ENCODE peak calls at places on chromosomes 13 and 19, in five cellular contexts. One of them, this sample, is unnamed.
A peak's percentile ranks its signal among the peaks of the same experiment; 100 is the strongest.

GRCh38 chr13:88188986-88189385 is 517.8 kb downstream of the SLITRK5 start:
- DNase-seq in lower leg skin: no peak
- DNase-seq in BJ: no peak
- DNase-seq in PC-3: no peak
- DNase-seq in lower lobe of right lung: no peak
- DNase-seq in this sample: no peak

GRCh38 chr19:17952041-17952976 is 14.6 kb upstream of the KCNN1 start:
- DNase-seq in lower lobe of right lung: no peak
- DNase-seq in BJ: no peak
- DNase-seq in lower leg skin: no peak
- DNase-seq in PC-3: no peak
- DNase-seq in this sample: no peak

GRCh38 chr13:110942248-110942981 is 27.5 kb upstream of the ANKRD10 start:
- DNase-seq in PC-3: no peak
- DNase-seq in lower leg skin: no peak
- DNase-seq in BJ: no peak
- DNase-seq in lower lobe of right lung: no peak
- DNase-seq in this sample: peak; percentile 21

GRCh38 chr19:52190679-52191293 is 934 bp downstream of the PPP2R1A start:
- DNase-seq in BJ: no peak
- DNase-seq in lower lobe of right lung: peak; percentile 55
- DNase-seq in PC-3: peak; percentile 30
- DNase-seq in lower leg skin: peak; percentile 91
- DNase-seq in this sample: peak; percentile 68

GRCh38 chr13:42696191-42696590 is 85.2 kb upstream of the FAM216B start:
- DNase-seq in BJ: peak; percentile 37
- DNase-seq in lower leg skin: no peak
- DNase-seq in lower lobe of right lung: no peak
- DNase-seq in PC-3: peak; percentile 80
- DNase-seq in this sample: peak; percentile 80

GRCh38 chr13:24618219-24618955 is 61.8 kb upstream of the ATP12A start:
- DNase-seq in lower lobe of right lung: no peak
- DNase-seq in BJ: no peak
- DNase-seq in lower leg skin: no peak
- DNase-seq in PC-3: no peak
- DNase-seq in this sample: no peak

GRCh38 chr13:91185294-91185863 is 162.1 kb upstream of the MIR17HG start:
- DNase-seq in BJ: no peak
- DNase-seq in PC-3: peak; percentile 54
- DNase-seq in lower leg skin: no peak
- DNase-seq in lower lobe of right lung: no peak
- DNase-seq in this sample: peak; percentile 53

GRCh38 chr13:49367640-49368431 is 76.0 kb downstream of the CAB39L start:
- DNase-seq in BJ: no peak
- DNase-seq in lower leg skin: no peak
- DNase-seq in lower lobe of right lung: no peak
- DNase-seq in PC-3: no peak
- DNase-seq in this sample: peak; percentile 39

GRCh38 chr19:50817941-50818858 is 5.4 kb downstream of the KLK1 start:
- DNase-seq in PC-3: peak; percentile 59
- DNase-seq in lower lobe of right lung: peak; percentile 68
- DNase-seq in BJ: no peak
- DNase-seq in lower leg skin: no peak
- DNase-seq in this sample: peak; percentile 10

GRCh38 chr13:67792151-67792665 is 562.1 kb upstream of the PCDH9 start:
- DNase-seq in lower leg skin: no peak
- DNase-seq in lower lobe of right lung: no peak
- DNase-seq in BJ: no peak
- DNase-seq in PC-3: no peak
- DNase-seq in this sample: peak; percentile 1

GRCh38 chr13:33279898-33280549 is 5.5 kb downstream of the STARD13 start:
- DNase-seq in lower leg skin: no peak
- DNase-seq in PC-3: peak; percentile 95
- DNase-seq in lower lobe of right lung: no peak
- DNase-seq in BJ: no peak
- DNase-seq in this sample: peak; percentile 80

GRCh38 chr13:31207630-31208549 is 8.1 kb downstream of the B3GLCT start:
- DNase-seq in lower lobe of right lung: no peak
- DNase-seq in PC-3: no peak
- DNase-seq in lower leg skin: no peak
- DNase-seq in BJ: no peak
- DNase-seq in this sample: peak; percentile 73

GRCh38 chr13:35469781-35470380 is 6.6 kb downstream of the MAB21L1 start:
- DNase-seq in PC-3: no peak
- DNase-seq in lower leg skin: no peak
- DNase-seq in lower lobe of right lung: no peak
- DNase-seq in BJ: no peak
- DNase-seq in this sample: no peak

GRCh38 chr19:55131421-55131820 is 14.0 kb upstream of the PPP1R12C start:
- DNase-seq in PC-3: no peak
- DNase-seq in BJ: no peak
- DNase-seq in lower leg skin: no peak
- DNase-seq in lower lobe of right lung: no peak
- DNase-seq in this sample: no peak

GRCh38 chr19:54470991-54471782 is 1.9 kb downstream of the CDC42EP5 start:
- DNase-seq in lower leg skin: peak; percentile 91
- DNase-seq in BJ: no peak
- DNase-seq in lower lobe of right lung: peak; percentile 50
- DNase-seq in PC-3: no peak
- DNase-seq in this sample: no peak

GRCh38 chr13:36820222-36820621 is 1.2 kb downstream of the RFXAP start:
- DNase-seq in lower lobe of right lung: no peak
- DNase-seq in BJ: no peak
- DNase-seq in PC-3: no peak
- DNase-seq in lower leg skin: no peak
- DNase-seq in this sample: no peak

GRCh38 chr19:2615782-2616181 is 86.7 kb downstream of the GNG7 start:
- DNase-seq in lower leg skin: no peak
- DNase-seq in PC-3: no peak
- DNase-seq in lower lobe of right lung: peak; percentile 36
- DNase-seq in BJ: no peak
- DNase-seq in this sample: no peak

GRCh38 chr19:23065306-23065705 is 51.5 kb upstream of the ZNF730 start:
- DNase-seq in PC-3: no peak
- DNase-seq in lower lobe of right lung: no peak
- DNase-seq in BJ: no peak
- DNase-seq in lower leg skin: no peak
- DNase-seq in this sample: no peak

GRCh38 chr19:23075031-23075733 is 41.6 kb upstream of the ZNF730 start:
- DNase-seq in BJ: no peak
- DNase-seq in lower leg skin: peak; percentile 85
- DNase-seq in PC-3: peak; percentile 27
- DNase-seq in lower lobe of right lung: peak; percentile 51
- DNase-seq in this sample: peak; percentile 85

GRCh38 chr19:23071087-23071511 is 45.7 kb upstream of the ZNF730 start:
- DNase-seq in lower lobe of right lung: no peak
- DNase-seq in lower leg skin: no peak
- DNase-seq in PC-3: no peak
- DNase-seq in BJ: no peak
- DNase-seq in this sample: peak; percentile 21

GRCh38 chr19:23070353-23070781 is 46.5 kb upstream of the ZNF730 start:
- DNase-seq in PC-3: no peak
- DNase-seq in lower lobe of right lung: no peak
- DNase-seq in BJ: no peak
- DNase-seq in lower leg skin: no peak
- DNase-seq in this sample: peak; percentile 76
- H3K4me3 ChIP-seq in PC-3: no peak overlapping the region
- H3K4me3 ChIP-seq in lower lobe of right lung: peak overlapping the region; percentile 27
- H3K4me3 ChIP-seq in BJ: peak overlapping the region; percentile 44
- H3K4me3 ChIP-seq in lower leg skin: no peak overlapping the region
- H3K4me3 ChIP-seq in this sample: peak overlapping the region; percentile 58

GRCh38 chr19:14317157-14317556 is 64.1 kb upstream of the ADGRE5 start:
- DNase-seq in PC-3: no peak
- DNase-seq in lower lobe of right lung: no peak
- DNase-seq in BJ: no peak
- DNase-seq in lower leg skin: no peak
- DNase-seq in this sample: no peak

GRCh38 chr19:14322889-14323463 is 58.3 kb upstream of the ADGRE5 start:
- DNase-seq in lower leg skin: no peak
- DNase-seq in lower lobe of right lung: no peak
- DNase-seq in PC-3: no peak
- DNase-seq in BJ: no peak
- DNase-seq in this sample: no peak

GRCh38 chr19:14320253-14320652 is 61.0 kb upstream of the ADGRE5 start:
- DNase-seq in BJ: no peak
- DNase-seq in lower leg skin: no peak
- DNase-seq in PC-3: no peak
- DNase-seq in lower lobe of right lung: no peak
- DNase-seq in this sample: no peak

GRCh38 chr19:14315433-14315832 is 65.8 kb upstream of the ADGRE5 start:
- DNase-seq in BJ: no peak
- DNase-seq in lower lobe of right lung: no peak
- DNase-seq in PC-3: no peak
- DNase-seq in lower leg skin: no peak
- DNase-seq in this sample: peak; percentile 6

DNA sequence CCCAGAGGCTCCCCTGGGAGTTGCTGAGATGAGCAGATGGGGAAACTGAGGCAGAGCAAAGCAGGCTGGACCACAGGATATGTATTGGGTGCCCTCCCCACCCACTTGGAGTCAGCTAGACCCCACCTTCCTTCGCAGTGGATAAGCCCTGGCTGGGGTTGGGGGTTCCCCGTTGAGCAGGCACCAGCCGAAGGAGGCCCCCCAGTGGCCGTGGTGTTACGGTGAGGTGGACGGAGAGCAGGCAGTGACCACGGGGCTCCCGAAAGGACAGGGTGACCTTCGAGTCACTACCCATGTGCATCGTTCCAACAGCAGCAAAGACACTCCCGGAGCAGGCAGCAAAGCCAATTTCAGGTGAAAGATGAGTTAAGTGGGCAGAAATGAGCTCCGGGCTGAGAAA is 62.4 kb upstream of the ADGRE5 start:
- DNase-seq in PC-3: no peak
- DNase-seq in BJ: no peak
- DNase-seq in lower leg skin: no peak
- DNase-seq in lower lobe of right lung: peak; percentile 50
- DNase-seq in this sample: peak; percentile 7
- TF ChIP-seq CTCF in PC-3: peak; percentile 54
- TF ChIP-seq CTCF in BJ: peak; percentile 34
- TF ChIP-seq CTCF in lower leg skin: no peak
- TF ChIP-seq CTCF in lower lobe of right lung: no peak
- TF ChIP-seq CTCF in this sample: peak; percentile 52

DNA sequence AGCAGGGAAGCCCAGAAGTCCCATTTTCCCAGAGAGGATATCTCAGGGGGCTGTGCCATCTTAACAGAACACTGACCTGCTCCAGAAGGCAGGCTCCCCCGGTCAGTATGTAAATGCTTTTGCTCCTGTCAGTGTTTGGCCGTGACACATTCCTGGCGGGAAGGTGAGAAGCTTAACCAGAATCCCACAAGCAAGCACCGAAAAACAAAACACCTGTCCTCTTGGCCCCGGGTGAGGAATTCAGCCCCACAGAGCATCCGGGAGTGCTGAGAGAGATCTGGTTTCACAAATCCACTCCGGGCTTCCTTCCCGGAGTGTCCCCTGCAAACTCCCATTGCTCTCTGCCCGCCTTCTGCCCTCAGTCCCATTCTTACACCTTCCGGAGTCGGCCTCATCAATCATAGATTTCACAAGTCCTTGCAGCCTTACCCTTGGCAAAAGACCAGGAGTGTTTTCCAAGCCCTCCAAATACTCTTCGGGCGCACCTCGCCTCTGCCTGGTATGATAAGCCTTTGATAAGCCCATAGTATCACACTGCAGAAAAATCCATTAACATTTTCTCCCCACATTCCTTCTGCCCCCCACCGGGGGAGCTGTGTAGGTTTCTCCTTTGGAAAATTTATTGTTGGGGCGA is 12.2 kb downstream of the TPM4 start:
- DNase-seq in PC-3: no peak
- DNase-seq in lower lobe of right lung: peak; percentile 66
- DNase-seq in lower leg skin: no peak
- DNase-seq in BJ: no peak
- DNase-seq in this sample: no peak
- H3K4me3 ChIP-seq in PC-3: no peak overlapping the region
- H3K4me3 ChIP-seq in lower lobe of right lung: peak overlapping the region; percentile 30
- H3K4me3 ChIP-seq in lower leg skin: no peak overlapping the region
- H3K4me3 ChIP-seq in BJ: no peak overlapping the region
- H3K4me3 ChIP-seq in this sample: no peak overlapping the region

GRCh38 chr19:14328406-14328805 is 52.8 kb upstream of the ADGRE5 start:
- DNase-seq in PC-3: no peak
- DNase-seq in BJ: no peak
- DNase-seq in lower lobe of right lung: no peak
- DNase-seq in lower leg skin: no peak
- DNase-seq in this sample: no peak

GRCh38 chr19:14337510-14337909 is 43.7 kb upstream of the ADGRE5 start:
- DNase-seq in lower lobe of right lung: peak; percentile 52
- DNase-seq in lower leg skin: no peak
- DNase-seq in BJ: no peak
- DNase-seq in PC-3: peak; percentile 72
- DNase-seq in this sample: peak; percentile 25

DNA sequence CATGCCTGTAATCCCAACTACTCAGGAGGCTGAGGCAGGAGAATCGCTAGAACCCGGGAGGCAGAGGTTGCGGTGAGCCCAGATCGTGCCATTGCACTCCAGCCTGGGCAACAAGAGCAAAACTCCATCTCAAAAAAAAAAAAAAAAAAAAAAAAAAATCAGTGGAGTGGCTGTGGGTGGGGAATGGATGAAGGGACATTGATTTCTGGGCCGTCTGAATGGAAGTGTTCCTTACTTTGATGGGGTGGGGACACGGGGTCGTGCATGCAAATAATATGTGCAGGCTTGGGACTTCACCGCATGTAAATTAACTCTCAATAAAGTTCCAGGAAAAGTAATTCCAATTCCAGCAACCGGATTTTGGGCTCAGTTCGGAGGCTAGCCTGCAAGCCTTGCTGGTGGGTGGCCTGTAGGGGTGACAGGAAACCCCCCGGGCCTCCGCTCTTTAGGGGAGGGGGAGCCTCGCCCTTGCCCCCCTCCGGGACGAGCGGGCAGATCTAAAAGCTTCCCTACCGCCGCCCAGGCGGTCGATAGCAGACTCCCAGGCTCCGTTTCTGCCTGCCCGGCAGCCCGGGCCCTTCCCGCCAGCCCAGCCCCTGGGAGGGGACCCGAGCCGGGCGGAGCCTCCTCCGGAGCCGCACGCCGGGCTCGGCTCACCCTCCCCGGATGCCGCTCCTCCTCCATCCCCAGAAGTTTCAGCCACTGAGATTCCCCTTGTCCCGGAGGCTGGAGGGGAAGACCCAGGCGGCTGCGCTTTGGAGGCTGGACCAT is 48.0 kb upstream of the ADGRE5 start:
- DNase-seq in PC-3: peak; percentile 56
- DNase-seq in lower lobe of right lung: no peak
- DNase-seq in lower leg skin: no peak
- DNase-seq in BJ: no peak
- DNase-seq in this sample: peak; percentile 24
- TF ChIP-seq CTCF in PC-3: no peak
- TF ChIP-seq CTCF in lower lobe of right lung: no peak
- TF ChIP-seq CTCF in lower leg skin: no peak
- TF ChIP-seq CTCF in BJ: no peak
- TF ChIP-seq CTCF in this sample: no peak